ENCODE peak calls at places on chromosomes 4 and X, in six cellular contexts. I is PC-3, S is GM23248, G is hepatocyte, H is MM.1S, D is neural progenitor cell. V is an unnamed sample.

GRCh38 chrX:65821721-65822496 is 154.5 kb downstream of the MSN start:
- DNase-seq in S (peak), D (no peak), G (no peak), I (no peak), H (no peak), V (no peak)

GRCh38 chr4:158530391-158530790 is 8.7 kb downstream of the RXFP1 start:
- DNase-seq in D (no peak), H (no peak), G (no peak), S (peak), I (no peak), V (no peak)

GRCh38 chrX:55160685-55161552 is 59.2 kb upstream of the PAGE5 start:
- DNase-seq in D (peak), G (peak), S (peak), H (peak), I (peak), V (peak)

GRCh38 chrX:46624090-46624786 is 50.7 kb downstream of the CHST7 start:
- DNase-seq in H (no peak), D (no peak), I (peak), G (no peak), S (no peak), V (no peak)

GRCh38 chr4:38132140-38132673 is 172.0 kb downstream of the PTTG2 start:
- DNase-seq in H (peak), D (peak), I (no peak), S (peak), G (peak), V (no peak)

GRCh38 chr4:139460565-139460964 is 6.6 kb downstream of the RAB33B start:
- DNase-seq in I (no peak), G (no peak), S (no peak), D (no peak), H (no peak), V (no peak)

GRCh38 chrX:123731258-123731986 is 1.4 kb downstream of the THOC2 start:
- DNase-seq in D (peak), I (peak), S (peak), H (no peak), G (peak), V (peak)

GRCh38 chrX:120791013-120791643 is 84.5 kb downstream of the CT47B1 start:
- DNase-seq in H (no peak), I (peak), G (peak), S (peak), D (no peak), V (no peak)

GRCh38 chrX:102345916-102346315 is 93.9 kb downstream of the NXF2B start:
- DNase-seq in I (peak), S (peak), G (peak), D (peak), H (peak), V (peak)

GRCh38 chrX:69508610-69509009 is 4.5 kb downstream of the NALF2 start:
- DNase-seq in I (no peak), H (no peak), S (no peak), D (no peak), G (no peak), V (no peak)

GRCh38 chrX:118727686-118728339 is 407 bp downstream of the IL13RA1 start:
- DNase-seq in I (peak), S (peak), H (no peak), D (peak), G (peak), V (no peak)

GRCh38 chrX:81866873-81867272 is 665.0 kb downstream of the SH3BGRL start:
- DNase-seq in I (no peak), S (no peak), H (no peak), D (no peak), G (no peak), V (no peak)

GRCh38 chr4:108933046-108933445 is 170.2 kb upstream of the ETNPPL start:
- DNase-seq in D (no peak), I (no peak), S (no peak), G (no peak), H (no peak), V (no peak)

DNA sequence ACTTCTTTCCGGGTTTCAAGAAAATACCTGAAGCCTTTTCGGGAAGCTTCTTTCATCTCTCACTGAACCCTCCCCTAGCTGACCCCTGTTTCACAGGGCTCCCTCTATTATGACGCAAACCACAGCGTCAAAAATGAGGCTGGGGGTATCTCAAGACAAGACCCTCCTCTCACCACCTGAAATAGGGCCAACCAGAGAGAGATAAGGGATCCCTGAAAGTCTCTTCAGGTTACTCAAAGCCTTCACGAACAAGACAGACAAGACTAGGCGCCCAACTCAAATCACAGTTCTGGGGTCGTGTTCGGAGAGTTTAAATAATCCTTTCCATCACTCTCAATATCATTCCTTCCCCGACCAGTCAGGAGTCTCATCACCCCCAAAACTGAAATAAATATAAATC is 1.2 kb downstream of the PHF8 start:
- DNase-seq in G (no peak), I (peak), D (no peak), S (peak), H (no peak), V (peak)
- TF ChIP-seq EZH2phosphoT487 in G (no peak), I (no peak), D (no peak), S (no peak), H (no peak), V (no peak)

GRCh38 chr4:3676907-3677495 is 89.2 kb upstream of the ADRA2C start:
- DNase-seq in H (no peak), D (no peak), I (no peak), S (no peak), G (no peak), V (no peak)
- TF ChIP-seq EZH2phosphoT487 in H (no peak), D (no peak), I (no peak), S (no peak), G (no peak), V (no peak)

DNA sequence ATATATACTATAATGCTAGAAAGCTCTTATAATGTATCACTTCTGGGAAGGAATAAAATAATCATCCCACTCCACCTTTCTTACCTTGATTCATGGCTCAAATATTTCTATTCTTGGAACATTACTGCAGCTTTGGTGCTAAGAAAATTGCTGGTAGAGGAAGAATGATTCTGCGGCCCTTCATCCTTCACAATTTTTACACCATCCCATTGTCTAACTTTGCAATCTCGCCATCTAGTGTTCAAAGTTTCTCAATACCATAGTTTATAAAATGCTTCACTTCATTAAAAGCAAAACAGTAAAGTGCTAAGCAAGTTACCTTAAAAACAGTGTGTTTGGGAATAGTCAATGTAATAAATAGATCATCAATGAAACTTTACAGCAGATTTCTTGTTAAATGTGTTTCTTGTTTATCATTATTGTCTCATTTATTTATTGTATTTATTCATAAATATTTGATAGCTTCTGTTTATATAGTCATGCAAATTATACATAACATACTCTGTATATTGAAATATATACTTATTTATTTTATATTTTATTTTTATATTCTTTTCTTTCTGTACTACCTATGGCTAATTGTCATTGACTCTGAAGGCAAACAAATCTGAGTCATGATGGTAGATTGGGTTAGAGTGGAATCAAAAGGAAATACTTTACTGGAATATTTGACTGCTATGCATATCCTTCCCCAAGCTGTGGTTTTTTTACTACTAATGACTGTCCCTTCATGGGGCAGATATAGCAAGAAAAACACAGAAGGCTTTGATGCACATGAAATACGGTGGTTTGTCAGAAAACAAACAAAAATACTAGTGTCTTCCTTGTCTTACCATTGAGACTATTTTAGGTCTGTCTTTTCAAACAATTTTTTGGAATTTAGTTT is 390.7 kb downstream of the MAPK10 start:
- DNase-seq in D (peak), S (peak), G (peak), I (peak), H (peak), V (peak)
- TF ChIP-seq EZH2phosphoT487 in D (no peak), S (no peak), G (no peak), I (no peak), H (no peak), V (no peak)

GRCh38 chrX:73932522-73932921 is 369.5 kb downstream of the CHIC1 start:
- DNase-seq in I (no peak), D (no peak), G (no peak), H (no peak), S (no peak), V (no peak)

DNA sequence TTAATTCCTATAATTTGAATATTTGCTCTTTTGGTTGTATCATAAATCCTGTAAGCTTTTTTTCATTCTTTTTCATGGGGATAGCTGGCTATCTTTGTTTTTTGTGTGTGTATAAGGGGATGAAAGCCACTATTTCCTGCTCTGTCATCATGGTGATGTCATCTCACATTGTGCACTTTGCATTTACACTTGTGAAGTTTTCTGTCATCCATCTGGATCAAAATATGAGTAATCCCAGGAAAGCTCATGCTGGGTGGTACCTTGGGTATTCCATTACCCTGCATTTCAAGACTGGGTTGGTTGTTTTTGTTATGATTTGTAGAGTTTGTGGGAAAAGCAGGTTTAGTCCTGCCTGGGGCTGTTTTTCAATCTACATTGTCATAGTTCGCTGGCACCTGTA is 367.3 kb downstream of the CHIC1 start:
- DNase-seq in D (no peak), G (no peak), S (no peak), H (no peak), I (peak), V (no peak)
- TF ChIP-seq EZH2phosphoT487 in D (no peak), G (no peak), S (no peak), H (no peak), I (no peak), V (no peak)

DNA sequence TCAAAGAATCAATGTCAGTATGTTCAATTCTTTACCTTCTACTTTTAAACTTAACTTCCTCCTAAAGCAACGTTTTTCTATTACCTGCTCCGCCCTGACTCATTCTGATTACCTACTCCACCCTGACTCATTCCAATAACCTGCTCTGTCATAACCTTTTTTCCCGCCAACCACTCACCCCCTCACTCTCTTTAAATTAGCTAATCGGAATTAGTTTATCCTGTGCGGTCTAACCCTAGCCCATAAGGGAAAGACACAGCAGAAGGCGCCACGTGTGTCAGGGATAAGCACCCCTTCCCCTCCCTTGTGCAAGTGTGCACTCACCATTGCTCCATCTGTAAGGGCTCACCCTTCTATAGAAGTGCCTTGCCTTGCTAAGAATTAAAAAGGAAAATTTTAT is 64.4 kb downstream of the EIF4E start:
- DNase-seq in I (peak), G (no peak), S (no peak), D (no peak), H (no peak), V (no peak)
- TF ChIP-seq EZH2phosphoT487 in I (no peak), G (no peak), S (no peak), D (no peak), H (no peak), V (no peak)

GRCh38 chr4:82458729-82459128 is 28.3 kb downstream of the ENOPH1 start:
- DNase-seq in H (no peak), S (no peak), I (no peak), D (no peak), G (no peak), V (no peak)

GRCh38 chr4:82461710-82462109 is 31.3 kb downstream of the ENOPH1 start:
- DNase-seq in G (no peak), H (no peak), D (no peak), S (no peak), I (no peak), V (no peak)

GRCh38 chr4:82462415-82462831 is 32.0 kb downstream of the ENOPH1 start:
- DNase-seq in D (peak), G (peak), S (peak), H (peak), I (peak), V (peak)

GRCh38 chr4:82452026-82452425 is 21.6 kb downstream of the ENOPH1 start:
- DNase-seq in H (no peak), S (no peak), D (no peak), I (no peak), G (no peak), V (no peak)

GRCh38 chr4:82457266-82457665 is 26.9 kb downstream of the ENOPH1 start:
- DNase-seq in G (no peak), H (no peak), I (no peak), S (no peak), D (no peak), V (no peak)
- TF ChIP-seq EZH2phosphoT487 in G (no peak), H (no peak), I (no peak), S (no peak), D (no peak), V (no peak)

DNA sequence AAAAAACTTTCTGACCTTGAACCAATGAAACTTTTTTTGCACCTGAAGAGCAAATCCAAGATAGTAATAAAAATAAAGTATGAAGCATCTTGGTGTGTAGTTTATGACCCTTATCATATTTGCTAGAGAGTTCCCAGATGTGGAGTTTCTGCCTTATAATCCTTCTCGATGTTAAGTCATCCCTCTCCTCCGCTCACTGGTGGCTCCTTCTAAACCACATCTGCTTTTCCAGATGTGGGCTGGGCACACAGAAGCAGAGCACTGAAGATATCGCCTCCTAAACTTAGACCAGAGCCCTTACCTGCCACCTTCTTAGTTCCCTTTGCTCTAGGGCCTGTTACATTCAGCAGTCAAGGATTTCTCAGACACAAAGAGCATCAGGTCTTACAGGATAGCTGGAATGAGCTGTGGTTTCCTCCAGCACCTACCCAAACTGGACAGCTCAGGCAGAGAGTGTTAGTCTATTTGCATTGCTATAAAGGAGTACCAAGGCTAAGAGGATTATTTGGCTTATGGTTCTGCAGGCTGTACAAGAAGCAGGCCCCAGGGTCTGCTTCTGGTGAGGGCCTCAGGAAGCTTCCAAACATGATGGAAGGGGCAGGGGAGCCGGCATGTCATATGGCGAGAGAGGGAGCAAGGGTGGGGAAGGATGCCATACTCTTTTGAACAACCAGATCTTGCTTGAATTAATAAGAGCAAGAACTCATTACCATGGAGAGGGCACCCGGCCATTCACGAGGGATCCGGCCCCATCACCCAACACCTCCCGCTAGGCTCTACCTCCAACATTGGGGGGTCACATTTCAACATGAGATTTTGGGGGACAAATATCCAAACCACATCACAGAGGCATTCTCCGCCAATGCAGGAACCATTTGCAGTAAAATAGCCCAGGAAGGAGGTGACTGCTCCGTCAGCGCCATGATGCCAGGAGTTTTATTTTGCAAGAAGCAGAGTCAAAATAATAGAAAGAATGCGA is 75.6 kb upstream of the HELT start:
- DNase-seq in H (no peak), S (no peak), D (peak), I (no peak), G (no peak), V (no peak)
- TF ChIP-seq EZH2phosphoT487 in H (no peak), S (no peak), D (no peak), I (no peak), G (no peak), V (no peak)

GRCh38 chr4:170423137-170423536 is 333.4 kb upstream of the AADAT start:
- DNase-seq in I (peak), D (no peak), S (peak), G (no peak), H (no peak), V (no peak)

DNA sequence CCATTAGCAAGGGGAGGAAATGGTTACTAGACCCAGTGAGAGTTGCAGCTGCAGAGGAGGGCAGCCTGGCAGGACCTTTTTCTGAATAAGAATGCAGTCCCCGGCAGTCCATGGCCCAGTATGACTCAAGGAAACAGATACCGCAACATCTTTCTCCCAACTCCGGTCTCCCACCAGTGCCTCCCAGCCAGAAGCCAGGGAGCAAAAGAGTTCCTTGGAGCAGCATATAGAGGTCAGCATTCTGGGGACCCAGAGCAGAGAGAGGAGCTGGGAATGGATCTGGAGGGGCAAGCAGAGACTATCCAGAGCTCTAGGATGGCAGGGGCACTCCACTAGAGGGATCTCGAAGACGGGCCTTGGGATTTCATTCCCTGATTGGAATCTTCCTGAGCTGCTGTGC is 339.2 kb upstream of the AADAT start:
- DNase-seq in H (no peak), S (no peak), I (no peak), G (no peak), D (no peak), V (no peak)
- TF ChIP-seq EZH2phosphoT487 in H (no peak), S (no peak), I (no peak), G (no peak), D (no peak), V (no peak)

GRCh38 chr4:156595041-156595440 is 376.6 kb downstream of the PDGFC start:
- DNase-seq in I (peak), S (no peak), H (no peak), G (no peak), D (no peak), V (no peak)

GRCh38 chr4:156596026-156596425 is 375.6 kb downstream of the PDGFC start:
- DNase-seq in I (no peak), G (no peak), S (no peak), D (no peak), H (no peak), V (no peak)

GRCh38 chr4:156591679-156592078 is 379.9 kb downstream of the PDGFC start:
- DNase-seq in G (no peak), H (no peak), I (no peak), D (no peak), S (no peak), V (no peak)

GRCh38 chr4:156593464-156593863 is 378.1 kb downstream of the PDGFC start:
- DNase-seq in S (peak), G (no peak), I (no peak), D (no peak), H (no peak), V (no peak)

DNA sequence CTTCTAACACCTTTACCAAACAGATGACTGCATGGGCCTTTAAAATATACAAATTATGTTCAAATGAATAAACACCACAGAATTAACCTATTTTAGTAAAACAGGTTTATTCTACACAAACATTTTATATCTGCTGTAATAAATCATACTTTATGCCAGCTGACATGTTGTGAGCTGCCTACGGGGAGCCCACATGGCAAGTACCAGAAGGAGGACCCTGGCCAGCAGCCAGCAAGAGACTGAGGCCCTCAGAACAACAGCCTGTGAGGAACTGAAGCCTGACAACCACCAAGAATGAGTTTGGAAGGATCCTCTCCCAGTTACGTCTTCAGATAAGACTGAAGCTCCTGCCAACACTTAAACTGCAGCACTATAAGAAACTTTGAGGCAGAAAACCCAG is 377.0 kb downstream of the PDGFC start:
- DNase-seq in D (no peak), H (no peak), I (peak), S (no peak), G (peak), V (no peak)
- TF ChIP-seq EZH2phosphoT487 in D (no peak), H (no peak), I (no peak), S (no peak), G (no peak), V (no peak)

DNA sequence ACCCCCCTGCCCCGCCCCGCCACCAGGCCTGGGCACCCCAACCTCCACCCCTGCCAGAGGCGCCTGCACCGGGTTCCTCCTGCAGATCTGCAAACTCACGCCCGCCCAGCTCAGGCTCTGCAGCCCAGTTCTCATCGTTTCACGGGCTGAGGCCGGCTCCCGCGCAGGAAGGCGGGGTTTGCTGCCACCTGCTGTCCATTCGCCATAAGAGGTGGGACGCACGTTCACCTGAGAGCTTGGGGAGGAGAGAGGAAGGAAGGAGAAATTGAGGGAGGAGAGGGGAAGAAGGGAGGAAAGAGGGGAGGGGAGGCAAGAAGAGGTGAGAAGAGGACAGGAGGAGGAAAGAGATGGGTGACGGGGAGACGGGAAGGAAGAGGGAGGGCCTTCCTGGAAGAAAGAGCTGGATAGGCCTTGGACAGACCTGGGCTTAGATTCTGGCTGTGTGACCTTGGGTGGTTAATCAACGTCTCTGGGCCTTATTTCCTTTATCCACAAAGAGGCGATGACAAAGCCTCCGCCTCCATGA is 114.5 kb downstream of the ADRA2C start:
- DNase-seq in I (peak), G (peak), H (peak), D (peak), S (peak), V (peak)
- TF ChIP-seq EZH2phosphoT487 in I (no peak), G (no peak), H (no peak), D (no peak), S (no peak), V (no peak)